ENCODE peak calls at places on chromosomes 13 and 19, in eight cellular contexts. B is stomach, Q is uterus, L is IMR-90, D is sigmoid colon, X is esophagus squamous epithelium, N is tibial nerve, J is K562. U is an unnamed sample.
A peak's percentile ranks its signal among the peaks of the same experiment; 100 is the strongest.

GRCh38 chr19:19146000-19146608 is 7.8 kb upstream of the TMEM161A start:
- DNase-seq in B (peak; percentile 88), Q (peak; percentile 76), L (peak; percentile 44), D (peak; percentile 87), X (no peak), N (peak; percentile 85), J (peak; percentile 87), U (peak; percentile 68)

GRCh38 chr19:2426661-2427322 is 594 bp downstream of the TIMM13 start:
- DNase-seq in B (peak; percentile 41), Q (no peak), L (peak; percentile 14), D (peak; percentile 79), X (no peak), N (no peak), J (peak; percentile 88), U (no peak)

GRCh38 chr19:5903054-5903501 is 512 bp downstream of the NDUFA11 start:
- DNase-seq in B (no peak), Q (no peak), L (peak; percentile 49), D (no peak), X (no peak), N (no peak), J (peak; percentile 45), U (no peak)

GRCh38 chr13:24217601-24218281 is 57.2 kb downstream of the SPATA13 start:
- DNase-seq in B (peak; percentile 56), Q (no peak), L (no peak), D (no peak), X (no peak), N (no peak), J (no peak), U (no peak)

GRCh38 chr19:11268783-11269267 is 6.5 kb upstream of the DOCK6 start:
- DNase-seq in B (peak; percentile 53), Q (peak; percentile 85), L (peak; percentile 84), D (peak; percentile 91), X (no peak), N (peak; percentile 41), J (peak; percentile 38), U (peak; percentile 88)

GRCh38 chr13:92769064-92769463 is 457.5 kb upstream of the GPC6 start:
- DNase-seq in B (no peak), Q (no peak), L (peak; percentile 4), D (no peak), X (no peak), N (no peak), J (no peak), U (no peak)

GRCh38 chr13:110815471-110816204 is 99.2 kb downstream of the ANKRD10 start:
- DNase-seq in B (no peak), Q (no peak), L (no peak), D (no peak), X (no peak), N (no peak), J (no peak), U (no peak)

GRCh38 chr19:39405930-39406655 is 554 bp upstream of the ZFP36 start:
- DNase-seq in B (no peak), Q (no peak), L (no peak), D (no peak), X (peak; percentile 56), N (peak; percentile 82), J (no peak), U (no peak)

GRCh38 chr13:68897331-68897730 is 1210.3 kb upstream of the ATXN8OS start:
- DNase-seq in B (no peak), Q (no peak), L (no peak), D (no peak), X (no peak), N (no peak), J (no peak), U (no peak)

DNA sequence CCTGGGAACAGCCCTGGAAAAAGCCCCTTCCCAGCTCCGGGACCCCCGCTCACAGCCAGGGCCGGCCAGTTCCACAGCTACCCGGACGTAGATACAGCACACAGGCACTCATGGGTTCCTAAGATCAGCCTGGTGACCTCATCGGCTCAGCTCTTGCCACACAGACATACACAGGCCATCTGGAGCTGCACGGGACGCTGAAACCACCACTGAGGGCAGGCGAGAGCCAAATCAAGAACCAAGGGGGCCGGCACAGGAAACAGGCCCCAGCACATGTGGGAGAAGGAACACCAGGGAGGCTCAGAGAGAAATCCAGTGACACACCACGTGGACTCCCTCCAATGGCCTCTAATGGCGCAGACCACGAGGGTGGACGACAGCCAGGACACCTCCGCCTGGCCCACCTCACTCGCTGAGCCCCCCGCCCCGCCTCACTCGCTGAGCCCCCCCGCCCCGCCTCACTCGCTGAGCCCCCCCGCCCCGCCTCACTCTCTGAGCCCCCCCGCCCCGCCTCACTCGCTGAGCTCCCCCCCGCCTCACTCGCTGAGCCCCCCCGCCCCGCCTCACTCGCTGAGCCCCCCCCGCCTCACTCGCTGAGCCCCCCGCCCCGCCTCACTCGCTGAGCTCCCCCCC is 69.7 kb upstream of the C13orf46 start:
- DNase-seq in B (peak; percentile 45), Q (peak; percentile 87), L (peak; percentile 95), D (peak; percentile 88), X (peak; percentile 21), N (peak; percentile 67), J (no peak), U (peak; percentile 58)
- H3K4me3 ChIP-seq in B (no peak overlapping the region), Q (no peak overlapping the region), L (no peak overlapping the region), D (no peak overlapping the region), X (no peak overlapping the region), N (no peak overlapping the region), J (no peak overlapping the region), U (no peak overlapping the region)

DNA sequence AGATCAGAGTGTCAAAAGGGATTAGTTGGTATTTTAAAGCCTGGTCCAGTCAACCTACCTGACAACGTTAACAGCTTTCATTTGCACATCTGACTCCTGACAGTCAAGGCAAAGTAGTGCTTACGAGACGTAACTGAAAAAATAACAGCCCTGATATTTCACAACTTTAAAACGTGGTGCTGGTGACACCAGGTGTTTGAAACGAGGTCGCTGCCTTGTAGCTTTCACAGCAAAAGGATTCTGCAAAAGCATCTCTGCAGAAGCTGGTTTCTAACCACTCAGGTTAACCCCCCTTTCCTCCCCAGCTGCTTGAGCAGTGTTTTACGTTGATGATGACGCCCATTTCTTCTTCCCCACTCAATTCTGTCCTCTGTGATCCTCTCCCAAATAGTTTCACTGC is 23.3 kb downstream of the GGACT start:
- DNase-seq in B (no peak), Q (no peak), L (no peak), D (no peak), X (no peak), N (no peak), J (no peak), U (no peak)
- H3K4me1 ChIP-seq in B (no peaks in the 10 kb centered on the region), Q (no peaks in the 10 kb centered on the region), L (peaks cover 4% of the 10 kb centered on the region), D (no peaks in the 10 kb centered on the region), X (no peaks in the 10 kb centered on the region), N (no peaks in the 10 kb centered on the region), J (no peaks in the 10 kb centered on the region), U (no peaks in the 10 kb centered on the region)

GRCh38 chr19:43692882-43693281 is 22.9 kb upstream of the PLAUR start:
- DNase-seq in B (no peak), Q (no peak), L (no peak), D (no peak), X (no peak), N (no peak), J (no peak), U (no peak)

GRCh38 chr19:43690890-43691289 is 20.9 kb upstream of the PLAUR start:
- DNase-seq in B (no peak), Q (no peak), L (no peak), D (no peak), X (no peak), N (no peak), J (no peak), U (no peak)

GRCh38 chr19:43690444-43690843 is 20.5 kb upstream of the PLAUR start:
- DNase-seq in B (no peak), Q (no peak), L (no peak), D (no peak), X (no peak), N (no peak), J (no peak), U (no peak)

GRCh38 chr19:43691755-43692154 is 21.8 kb upstream of the PLAUR start:
- DNase-seq in B (no peak), Q (no peak), L (no peak), D (no peak), X (no peak), N (no peak), J (no peak), U (no peak)

DNA sequence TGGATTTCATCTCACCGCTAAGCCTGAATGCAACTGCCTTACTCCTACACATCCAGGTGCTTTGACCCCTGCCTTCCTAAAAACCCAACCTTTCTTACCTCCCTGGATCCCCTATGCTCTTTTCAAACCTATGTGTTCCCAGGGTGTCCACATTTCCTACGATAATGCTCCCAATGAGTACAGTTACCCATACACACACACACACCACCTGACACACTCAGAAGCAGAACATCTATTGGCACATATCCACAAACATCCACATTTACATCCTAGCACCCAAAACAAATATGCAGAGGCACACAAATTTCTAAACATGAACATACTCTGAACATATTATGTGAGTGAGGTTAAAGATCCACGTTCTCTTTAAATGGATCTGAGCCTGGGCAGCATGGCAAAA is 22.4 kb upstream of the PLAUR start:
- DNase-seq in B (no peak), Q (no peak), L (no peak), D (no peak), X (no peak), N (no peak), J (no peak), U (no peak)
- TF ChIP-seq POLR2A in B (no peak), Q (no peak), L (no peak), D (no peak), X (no peak), N (no peak), J (no peak), U (no peak)

GRCh38 chr19:1317274-1317673 is 31.6 kb downstream of the EFNA2 start:
- DNase-seq in B (no peak), Q (no peak), L (no peak), D (no peak), X (no peak), N (no peak), J (no peak), U (no peak)

GRCh38 chr19:1313695-1314613 is 28.3 kb downstream of the EFNA2 start:
- DNase-seq in B (no peak), Q (no peak), L (no peak), D (no peak), X (no peak), N (no peak), J (no peak), U (no peak)

GRCh38 chr19:1312732-1313694 is 27.3 kb downstream of the EFNA2 start:
- DNase-seq in B (no peak), Q (no peak), L (peak; percentile 58), D (no peak), X (no peak), N (no peak), J (no peak), U (no peak)

GRCh38 chr19:1316466-1316865 is 30.8 kb downstream of the EFNA2 start:
- DNase-seq in B (no peak), Q (no peak), L (no peak), D (no peak), X (no peak), N (no peak), J (no peak), U (no peak)

DNA sequence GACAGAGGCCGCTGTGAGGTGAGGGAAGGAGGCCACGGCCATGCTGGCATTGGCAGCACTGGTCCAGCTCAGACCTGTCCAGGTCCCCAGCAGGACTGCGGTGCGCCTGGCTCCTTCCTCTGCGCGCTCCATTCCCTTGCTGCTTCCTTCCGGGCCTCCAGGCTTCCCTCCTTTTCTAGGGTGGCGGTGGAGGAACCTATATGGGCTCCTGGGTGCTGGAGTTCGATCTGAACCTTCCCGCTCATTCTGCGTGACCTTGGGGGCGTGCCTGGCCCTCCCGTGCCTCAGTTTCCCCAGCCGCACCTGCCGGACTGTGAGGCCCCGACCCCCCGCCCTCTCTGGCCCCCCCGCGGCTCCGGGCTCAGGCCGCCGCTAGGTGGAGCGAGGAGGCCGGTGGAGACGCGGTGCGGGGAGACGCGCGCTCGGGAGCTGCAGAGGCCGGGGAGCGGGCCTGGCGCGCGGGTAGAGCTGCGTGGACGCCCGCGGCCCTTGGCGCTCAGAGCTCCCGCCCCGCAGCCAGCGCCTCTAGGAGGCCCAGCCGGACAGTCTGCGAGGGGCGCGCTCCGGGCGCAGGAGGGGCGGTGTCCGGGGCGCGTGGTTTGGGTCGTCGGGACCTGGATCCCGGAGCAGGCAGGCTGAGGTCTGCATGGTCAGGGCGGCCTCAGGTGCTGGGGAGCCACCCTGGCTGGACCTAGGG is 29.9 kb downstream of the EFNA2 start:
- DNase-seq in B (peak; percentile 63), Q (no peak), L (peak; percentile 25), D (no peak), X (no peak), N (no peak), J (peak; percentile 84), U (peak; percentile 67)
- H3K4me3 ChIP-seq in B (peak overlapping the region; percentile 13), Q (peak overlapping the region; percentile 20), L (peak overlapping the region; percentile 5), D (peak overlapping the region; percentile 33), X (peak overlapping the region; percentile 31), N (no peak overlapping the region), J (peak overlapping the region; percentile 21), U (peak overlapping the region; percentile 32)